ENCODE peak calls at places on chromosomes 4 and X, in four cellular contexts. O is A673, S is neural crest cell, W is A549. L is an unnamed sample.

GRCh38 chr4:85761803-85762202 is 286.9 kb downstream of the ARHGAP24 start:
- DNase-seq in S (no peak), O (no peak), W (no peak), L (peak)

GRCh38 chr4:77308843-77309242 is 151.8 kb downstream of the CCNG2 start:
- DNase-seq in O (peak), W (peak), S (no peak), L (peak)

GRCh38 chrX:49163555-49164419 is 1.2 kb downstream of the MAGIX start:
- DNase-seq in O (peak), W (peak), S (peak), L (peak)

GRCh38 chr4:153244969-153245368 is 40.7 kb downstream of the TRIM2 start:
- DNase-seq in O (no peak), S (no peak), W (no peak), L (no peak)

GRCh38 chr4:105147226-105148151 is 813 bp downstream of the TET2 start:
- DNase-seq in S (peak), W (no peak), O (peak), L (peak)

GRCh38 chrX:340641-341423 is 22.2 kb upstream of the GTPBP6 start:
- DNase-seq in O (no peak), W (no peak), S (no peak), L (no peak)

GRCh38 chr4:108411836-108412235 is 208.5 kb upstream of the RPL34 start:
- DNase-seq in W (no peak), O (no peak), S (no peak), L (no peak)

GRCh38 chr4:54525602-54526001 is 132.2 kb upstream of the KIT start:
- DNase-seq in S (no peak), W (no peak), O (no peak), L (peak)

GRCh38 chr4:3879681-3880594 is 113.8 kb downstream of the ADRA2C start:
- DNase-seq in W (no peak), O (no peak), S (no peak), L (no peak)

GRCh38 chr4:7852568-7853185 is 87.0 kb downstream of the AFAP1 start:
- DNase-seq in O (no peak), S (no peak), W (no peak), L (no peak)

GRCh38 chrX:49029876-49030275 is 13.3 kb downstream of the TFE3 start:
- DNase-seq in S (no peak), O (no peak), W (no peak), L (no peak)

GRCh38 chr4:139367421-139368090 is 65.3 kb upstream of the NDUFC1 start:
- DNase-seq in W (no peak), S (no peak), O (peak), L (peak)

GRCh38 chr4:6469898-6470501 is 2.4 kb downstream of the PPP2R2C start:
- DNase-seq in S (no peak), W (peak), O (no peak), L (no peak)

GRCh38 chr4:140790765-140791164 is 34.6 kb upstream of the TBC1D9 start:
- DNase-seq in W (no peak), O (no peak), S (no peak), L (peak)

GRCh38 chrX:35682481-35682880 is 115.7 kb upstream of the MAGEB16 start:
- DNase-seq in W (no peak), O (no peak), S (no peak), L (no peak)

GRCh38 chrX:124256209-124256608 is 76.3 kb upstream of the TEX13D start:
- DNase-seq in O (no peak), S (no peak), W (no peak), L (peak)

GRCh38 chr4:133151301-133151680 is 2.2 kb downstream of the PCDH10 start:
- DNase-seq in S (no peak), O (peak), W (no peak), L (no peak)

GRCh38 chrX:102651968-102652744 is 873 bp downstream of the GPRASP1 start:
- DNase-seq in W (peak), S (peak), O (peak), L (peak)

GRCh38 chr4:94567811-94568210 is 116.1 kb downstream of the PDLIM5 start:
- DNase-seq in O (no peak), W (no peak), S (no peak), L (no peak)

GRCh38 chrX:72716766-72717165 is 2.7 kb upstream of the PHKA1 start:
- DNase-seq in O (no peak), S (no peak), W (no peak), L (no peak)

GRCh38 chr4:5788144-5788543 is 77.1 kb downstream of the EVC start:
- DNase-seq in S (no peak), W (no peak), O (no peak), L (no peak)

GRCh38 chr4:139817657-139818452 is 152.2 kb downstream of the MGST2 start:
- DNase-seq in O (no peak), S (no peak), W (no peak), L (no peak)

GRCh38 chrX:69297521-69297920 is 132.3 kb upstream of the PJA1 start:
- DNase-seq in O (peak), S (no peak), W (no peak), L (no peak)

GRCh38 chrX:57453901-57454300 is 137.9 kb upstream of the ZXDB start:
- DNase-seq in W (no peak), O (peak), S (no peak), L (no peak)

GRCh38 chrX:107823456-107823855 is 2.2 kb upstream of the MID2 start:
- DNase-seq in O (no peak), W (no peak), S (no peak), L (peak)

GRCh38 chr4:174646326-174646725 is 124.0 kb upstream of the HPGD start:
- DNase-seq in W (no peak), S (no peak), O (no peak), L (no peak)

GRCh38 chr4:10239982-10240654 is 123.5 kb upstream of the WDR1 start:
- DNase-seq in O (no peak), W (no peak), S (no peak), L (no peak)

GRCh38 chr4:122710434-122711308 is 21.8 kb upstream of the BBS12 start:
- DNase-seq in S (no peak), W (no peak), O (peak), L (peak)

GRCh38 chr4:184400375-184400870 is 73.9 kb downstream of the IRF2 start:
- DNase-seq in W (no peak), O (peak), S (no peak), L (peak)

GRCh38 chr4:41144812-41145211 is 69.5 kb downstream of the APBB2 start:
- DNase-seq in S (no peak), W (no peak), O (no peak), L (no peak)

GRCh38 chr4:94506822-94507221 is 55.1 kb downstream of the PDLIM5 start:
- DNase-seq in O (no peak), S (no peak), W (no peak), L (no peak)

GRCh38 chr4:173009129-173009823 is 159.3 kb upstream of the GALNT7 start:
- DNase-seq in W (no peak), O (peak), S (no peak), L (no peak)

GRCh38 chrX:69300323-69300722 is 135.1 kb upstream of the PJA1 start:
- DNase-seq in S (no peak), O (no peak), W (no peak), L (no peak)

GRCh38 chr4:3287271-3287971 is 5.4 kb upstream of the RGS12 start:
- DNase-seq in O (no peak), S (no peak), W (no peak), L (no peak)

GRCh38 chr4:17033256-17034245 is 135.1 kb upstream of the LDB2 start:
- DNase-seq in S (no peak), O (no peak), W (no peak), L (peak)

GRCh38 chr4:829761-830655 is 4.1 kb upstream of the CPLX1 start:
- DNase-seq in W (no peak), S (no peak), O (no peak), L (no peak)

GRCh38 chrX:73913580-73913979 is 350.6 kb downstream of the CHIC1 start:
- DNase-seq in O (peak), W (no peak), S (no peak), L (no peak)

GRCh38 chrX:153778684-153779101 is 2.1 kb upstream of the SRPK3 start:
- DNase-seq in W (no peak), O (no peak), S (no peak), L (no peak)

GRCh38 chrX:150849996-150850720 is 48.3 kb downstream of the CD99L2 start:
- DNase-seq in W (no peak), O (no peak), S (no peak), L (no peak)

DNA sequence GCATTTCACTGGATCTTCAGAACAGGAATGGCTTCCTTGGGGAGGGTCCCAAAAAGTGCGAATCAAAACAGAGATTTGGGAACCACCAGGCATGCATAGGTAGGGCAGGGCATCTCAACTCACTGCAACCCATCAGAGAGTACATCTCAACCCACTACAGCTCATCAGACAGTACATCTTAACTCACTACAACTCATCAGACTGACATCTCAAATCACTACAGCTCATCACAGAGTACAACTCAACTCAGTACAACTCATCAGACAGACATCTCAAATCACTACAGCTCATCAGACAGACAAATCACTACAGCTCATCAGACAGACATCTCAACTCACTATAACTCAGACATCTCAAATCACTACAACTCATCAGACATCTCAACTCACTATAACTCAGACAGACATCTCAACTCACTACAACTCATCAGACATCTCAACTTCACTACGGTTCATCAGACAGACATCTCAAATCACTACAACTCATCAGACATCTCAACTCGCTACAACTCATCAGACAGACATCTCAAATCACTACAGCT is 47.5 kb upstream of the CLDN34 start:
- DNase-seq in O (no peak), S (no peak), W (no peak), L (no peak)
- TF ChIP-seq CTCF in O (no peak), S (no peak), W (no peak), L (no peak)

GRCh38 chrX:9324676-9325075 is 140.2 kb upstream of the TBL1X start:
- DNase-seq in O (no peak), S (no peak), W (no peak), L (no peak)

GRCh38 chrX:9318761-9319160 is 146.1 kb upstream of the TBL1X start:
- DNase-seq in S (no peak), W (no peak), O (no peak), L (no peak)

GRCh38 chrX:9318213-9318612 is 146.6 kb upstream of the TBL1X start:
- DNase-seq in S (no peak), W (no peak), O (no peak), L (no peak)

GRCh38 chrX:9317174-9317573 is 147.7 kb upstream of the TBL1X start:
- DNase-seq in O (no peak), W (no peak), S (no peak), L (no peak)

GRCh38 chrX:9320940-9321339 is 143.9 kb upstream of the TBL1X start:
- DNase-seq in S (no peak), W (peak), O (no peak), L (no peak)
- TF ChIP-seq CTCF in S (no peak), W (no peak), O (no peak), L (no peak)

DNA sequence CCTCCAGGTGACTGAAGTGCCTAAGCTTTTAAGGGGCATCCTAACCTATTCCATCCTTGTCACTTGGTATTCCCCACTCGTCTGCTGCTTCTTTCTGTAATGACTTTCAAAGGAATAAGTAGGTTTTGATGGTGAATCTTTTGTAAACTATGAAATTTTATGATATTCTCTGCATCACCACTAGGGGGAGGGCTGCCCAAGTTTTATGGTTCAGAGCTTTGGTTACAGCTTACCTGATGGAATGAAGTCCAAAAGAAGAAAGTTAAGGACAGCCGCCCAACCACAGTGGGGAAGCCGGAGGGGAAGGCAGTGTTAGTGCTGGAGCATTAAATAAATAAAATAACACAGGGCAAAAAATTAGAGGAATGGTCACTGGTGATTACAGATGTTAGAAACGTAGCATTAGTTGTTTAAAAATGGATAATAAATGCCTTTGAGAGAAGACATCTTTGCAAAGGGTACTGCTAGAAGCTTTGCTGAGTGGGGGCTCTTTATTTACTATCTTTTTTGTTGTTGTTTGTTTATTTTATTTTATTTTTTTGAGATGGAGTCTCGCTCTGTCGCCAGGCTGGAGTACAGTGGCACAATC is 204.9 kb downstream of the GBA3 start:
- DNase-seq in W (peak), S (peak), O (peak), L (peak)
- TF ChIP-seq CTCF in W (peak), S (peak), O (peak), L (peak)

GRCh38 chr4:79576480-79576803 is 168.4 kb upstream of the GK2 start:
- DNase-seq in O (peak), S (peak), W (no peak), L (peak)
- TF ChIP-seq CTCF in O (peak), S (peak), W (peak), L (peak)

GRCh38 chrX:122218666-122219065 is 965.4 kb upstream of the GRIA3 start:
- DNase-seq in S (no peak), W (no peak), O (no peak), L (no peak)
- TF ChIP-seq CTCF in S (no peak), W (no peak), O (no peak), L (no peak)

L was measured in foreskin fibroblast.